ENCODE peak calls at places on chromosomes 2 and 18, in six cellular contexts. One of them, this sample, is unnamed.
A peak's percentile ranks its signal among the peaks of the same experiment; 100 is the strongest.

GRCh38 chr2:177466337-177467195 is 74.0 kb downstream of the AGPS start:
- DNase-seq in tibial artery: no peak
- DNase-seq in neural crest cell: no peak
- DNase-seq in keratinocyte: no peak
- DNase-seq in activated B cell treated with CpG ODN at 0.5 μM for 24 hours: no peak
- DNase-seq in RWPE1: no peak
- DNase-seq in this sample: no peak

GRCh38 chr2:109322111-109322510 is 193.1 kb downstream of the SH3RF3 start:
- DNase-seq in keratinocyte: peak; percentile 19
- DNase-seq in neural crest cell: no peak
- DNase-seq in activated B cell treated with CpG ODN at 0.5 μM for 24 hours: no peak
- DNase-seq in RWPE1: peak; percentile 67
- DNase-seq in tibial artery: peak; percentile 98
- DNase-seq in this sample: no peak

GRCh38 chr2:191677091-191677645 is 768 bp upstream of the NABP1 start:
- DNase-seq in activated B cell treated with CpG ODN at 0.5 μM for 24 hours: no peak
- DNase-seq in neural crest cell: no peak
- DNase-seq in keratinocyte: no peak
- DNase-seq in tibial artery: peak; percentile 59
- DNase-seq in RWPE1: peak; percentile 48
- DNase-seq in this sample: no peak

GRCh38 chr2:22855081-22855480 is 529.9 kb upstream of the KLHL29 start:
- DNase-seq in activated B cell treated with CpG ODN at 0.5 μM for 24 hours: no peak
- DNase-seq in RWPE1: no peak
- DNase-seq in tibial artery: no peak
- DNase-seq in neural crest cell: no peak
- DNase-seq in keratinocyte: no peak
- DNase-seq in this sample: no peak

GRCh38 chr2:18412980-18413793 is 147.3 kb downstream of the RDH14 start:
- DNase-seq in keratinocyte: no peak
- DNase-seq in RWPE1: peak; percentile 35
- DNase-seq in tibial artery: no peak
- DNase-seq in activated B cell treated with CpG ODN at 0.5 μM for 24 hours: no peak
- DNase-seq in neural crest cell: no peak
- DNase-seq in this sample: no peak

GRCh38 chr2:217909156-217909820 is 93.5 kb downstream of the TNS1 start:
- DNase-seq in neural crest cell: no peak
- DNase-seq in RWPE1: no peak
- DNase-seq in activated B cell treated with CpG ODN at 0.5 μM for 24 hours: no peak
- DNase-seq in tibial artery: no peak
- DNase-seq in keratinocyte: no peak
- DNase-seq in this sample: no peak

GRCh38 chr18:74063552-74063951 is 84.1 kb downstream of the FBXO15 start:
- DNase-seq in keratinocyte: no peak
- DNase-seq in tibial artery: no peak
- DNase-seq in neural crest cell: no peak
- DNase-seq in RWPE1: no peak
- DNase-seq in activated B cell treated with CpG ODN at 0.5 μM for 24 hours: no peak
- DNase-seq in this sample: no peak

GRCh38 chr2:63861220-63861822 is 19.6 kb downstream of the UGP2 start:
- DNase-seq in RWPE1: peak; percentile 15
- DNase-seq in tibial artery: peak; percentile 49
- DNase-seq in activated B cell treated with CpG ODN at 0.5 μM for 24 hours: no peak
- DNase-seq in keratinocyte: no peak
- DNase-seq in neural crest cell: peak; percentile 17
- DNase-seq in this sample: peak; percentile 45

GRCh38 chr2:204260906-204261305 is 284.4 kb upstream of the PARD3B start:
- DNase-seq in activated B cell treated with CpG ODN at 0.5 μM for 24 hours: no peak
- DNase-seq in neural crest cell: no peak
- DNase-seq in keratinocyte: no peak
- DNase-seq in RWPE1: no peak
- DNase-seq in tibial artery: no peak
- DNase-seq in this sample: no peak

GRCh38 chr2:232365621-232366321 is 12.8 kb upstream of the ALPP start:
- DNase-seq in keratinocyte: no peak
- DNase-seq in tibial artery: no peak
- DNase-seq in neural crest cell: peak; percentile 51
- DNase-seq in RWPE1: no peak
- DNase-seq in activated B cell treated with CpG ODN at 0.5 μM for 24 hours: no peak
- DNase-seq in this sample: no peak
- TF ChIP-seq CTCF in keratinocyte: peak; percentile 19
- TF ChIP-seq CTCF in tibial artery: no peak
- TF ChIP-seq CTCF in neural crest cell: peak; percentile 56
- TF ChIP-seq CTCF in RWPE1: no peak
- TF ChIP-seq CTCF in activated B cell treated with CpG ODN at 0.5 μM for 24 hours: no peak
- TF ChIP-seq CTCF in this sample: no peak

GRCh38 chr18:63025251-63025710 is 294.3 kb downstream of the BCL2 start:
- DNase-seq in tibial artery: no peak
- DNase-seq in keratinocyte: no peak
- DNase-seq in activated B cell treated with CpG ODN at 0.5 μM for 24 hours: no peak
- DNase-seq in neural crest cell: no peak
- DNase-seq in RWPE1: peak; percentile 9
- DNase-seq in this sample: peak; percentile 47
- TF ChIP-seq CTCF in tibial artery: peak; percentile 5
- TF ChIP-seq CTCF in keratinocyte: peak; percentile 54
- TF ChIP-seq CTCF in activated B cell treated with CpG ODN at 0.5 μM for 24 hours: no peak
- TF ChIP-seq CTCF in neural crest cell: peak; percentile 42
- TF ChIP-seq CTCF in RWPE1: peak; percentile 18
- TF ChIP-seq CTCF in this sample: no peak

DNA sequence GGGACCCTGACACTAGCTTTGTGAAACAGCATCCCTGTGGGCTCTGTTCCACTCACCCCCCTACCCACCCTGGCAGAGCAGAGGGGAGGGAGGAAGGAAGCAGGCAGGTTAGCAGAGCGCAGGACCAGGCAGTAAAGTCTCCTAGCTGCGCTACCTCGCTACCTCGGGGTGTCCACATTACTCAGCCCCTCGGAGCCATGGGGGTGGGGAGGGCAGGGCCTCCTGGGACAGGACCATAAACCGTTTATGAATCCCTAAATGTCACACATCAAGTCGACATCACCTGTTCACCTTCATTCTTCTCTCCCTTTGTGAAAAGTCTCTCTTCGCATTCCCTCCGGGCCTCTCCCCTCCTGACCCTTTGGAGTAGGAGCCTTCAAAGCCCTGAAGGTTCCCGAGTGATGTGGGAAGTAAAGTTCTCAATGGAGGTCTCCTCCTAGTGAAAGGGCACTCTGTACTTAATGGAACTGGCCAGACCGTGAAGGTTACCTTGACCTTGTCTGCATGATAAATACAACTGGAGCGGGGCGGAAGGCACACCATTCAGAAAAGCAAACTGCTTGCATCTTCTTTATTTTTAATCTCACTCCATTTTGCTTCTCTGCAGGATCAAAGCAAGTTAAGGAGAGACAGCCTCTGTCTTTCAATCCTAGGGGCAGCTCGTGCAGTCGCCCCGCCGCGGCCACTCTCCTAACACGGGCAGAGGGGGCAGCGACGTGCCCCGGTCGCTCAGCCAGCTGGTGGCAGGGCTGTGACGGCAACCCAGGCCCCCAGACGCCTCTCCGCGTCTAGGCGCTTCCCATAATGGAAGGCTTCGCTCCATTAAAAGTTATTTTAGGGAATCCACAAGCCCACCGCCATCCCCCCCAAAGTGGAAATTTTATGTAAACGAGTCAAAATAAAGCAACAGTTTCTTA is 23.8 kb upstream of the SMAD7 start:
- DNase-seq in keratinocyte: no peak
- DNase-seq in RWPE1: no peak
- DNase-seq in neural crest cell: no peak
- DNase-seq in tibial artery: no peak
- DNase-seq in activated B cell treated with CpG ODN at 0.5 μM for 24 hours: no peak
- DNase-seq in this sample: no peak
- TF ChIP-seq CTCF in keratinocyte: no peak
- TF ChIP-seq CTCF in RWPE1: no peak
- TF ChIP-seq CTCF in neural crest cell: no peak
- TF ChIP-seq CTCF in tibial artery: no peak
- TF ChIP-seq CTCF in activated B cell treated with CpG ODN at 0.5 μM for 24 hours: no peak
- TF ChIP-seq CTCF in this sample: no peak

GRCh38 chr18:30302181-30302580 is 740.4 kb downstream of the DSC3 start:
- DNase-seq in keratinocyte: no peak
- DNase-seq in neural crest cell: no peak
- DNase-seq in RWPE1: peak; percentile 0
- DNase-seq in tibial artery: no peak
- DNase-seq in activated B cell treated with CpG ODN at 0.5 μM for 24 hours: no peak
- DNase-seq in this sample: no peak
- TF ChIP-seq CTCF in keratinocyte: no peak
- TF ChIP-seq CTCF in neural crest cell: no peak
- TF ChIP-seq CTCF in RWPE1: no peak
- TF ChIP-seq CTCF in tibial artery: no peak
- TF ChIP-seq CTCF in activated B cell treated with CpG ODN at 0.5 μM for 24 hours: no peak
- TF ChIP-seq CTCF in this sample: no peak

GRCh38 chr2:185402474-185402873 is 336.1 kb upstream of the FSIP2 start:
- DNase-seq in activated B cell treated with CpG ODN at 0.5 μM for 24 hours: no peak
- DNase-seq in neural crest cell: no peak
- DNase-seq in RWPE1: no peak
- DNase-seq in tibial artery: no peak
- DNase-seq in keratinocyte: no peak
- DNase-seq in this sample: no peak

GRCh38 chr2:185404578-185404977 is 334.0 kb upstream of the FSIP2 start:
- DNase-seq in RWPE1: no peak
- DNase-seq in activated B cell treated with CpG ODN at 0.5 μM for 24 hours: no peak
- DNase-seq in neural crest cell: no peak
- DNase-seq in keratinocyte: no peak
- DNase-seq in tibial artery: no peak
- DNase-seq in this sample: no peak
- TF ChIP-seq CTCF in RWPE1: no peak
- TF ChIP-seq CTCF in activated B cell treated with CpG ODN at 0.5 μM for 24 hours: no peak
- TF ChIP-seq CTCF in neural crest cell: no peak
- TF ChIP-seq CTCF in keratinocyte: no peak
- TF ChIP-seq CTCF in tibial artery: no peak
- TF ChIP-seq CTCF in this sample: no peak

GRCh38 chr2:223760838-223761502 is 76.4 kb downstream of the AP1S3 start:
- DNase-seq in RWPE1: peak; percentile 76
- DNase-seq in tibial artery: no peak
- DNase-seq in activated B cell treated with CpG ODN at 0.5 μM for 24 hours: no peak
- DNase-seq in keratinocyte: peak; percentile 84
- DNase-seq in neural crest cell: no peak
- DNase-seq in this sample: no peak
- TF ChIP-seq CTCF in RWPE1: no peak
- TF ChIP-seq CTCF in tibial artery: no peak
- TF ChIP-seq CTCF in activated B cell treated with CpG ODN at 0.5 μM for 24 hours: no peak
- TF ChIP-seq CTCF in keratinocyte: peak; percentile 39
- TF ChIP-seq CTCF in neural crest cell: no peak
- TF ChIP-seq CTCF in this sample: no peak

DNA sequence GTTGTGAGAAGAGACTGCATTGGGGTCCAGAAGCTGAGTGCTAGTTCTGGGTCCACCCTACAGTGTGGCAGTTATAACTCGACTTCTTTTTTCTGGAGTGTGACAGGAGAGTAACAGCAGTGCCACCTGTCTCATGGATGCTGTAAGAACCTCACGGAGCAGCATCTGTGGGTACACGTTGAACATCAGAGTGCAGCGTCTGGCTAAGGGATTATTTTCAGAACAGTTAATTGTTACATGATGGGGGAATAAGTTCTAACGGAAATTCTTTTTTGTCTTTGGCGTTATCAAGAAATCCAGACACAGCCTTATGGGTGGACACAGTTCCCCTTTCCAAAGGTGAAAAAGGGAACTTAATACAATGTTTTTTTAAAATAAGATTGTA is 28.3 kb upstream of the TOGARAM2 start:
- DNase-seq in neural crest cell: no peak
- DNase-seq in activated B cell treated with CpG ODN at 0.5 μM for 24 hours: no peak
- DNase-seq in keratinocyte: no peak
- DNase-seq in tibial artery: no peak
- DNase-seq in RWPE1: no peak
- DNase-seq in this sample: no peak
- TF ChIP-seq CTCF in neural crest cell: no peak
- TF ChIP-seq CTCF in activated B cell treated with CpG ODN at 0.5 μM for 24 hours: no peak
- TF ChIP-seq CTCF in keratinocyte: no peak
- TF ChIP-seq CTCF in tibial artery: no peak
- TF ChIP-seq CTCF in RWPE1: no peak
- TF ChIP-seq CTCF in this sample: no peak

This sample was measured in mesothelial cell of epicardium.